ENCODE peak calls at places on chromosome 20, in seven cellular contexts. Q is HCT116, G is NB4, Z is endothelial cell of umbilical vein, R is lower leg skin, L is K562, D is body of pancreas. Y is an unnamed sample.
A peak's percentile ranks its signal among the peaks of the same experiment; 100 is the strongest.

GRCh38 chr20:63273635-63274380 is 1.2 kb downstream of the ARFGAP1 start:
- DNase-seq in G (peak; percentile 55), Q (no peak), Z (peak; percentile 29), L (peak; percentile 64), R (no peak), D (no peak), Y (peak; percentile 53)

GRCh38 chr20:62500237-62500864 is 24.6 kb upstream of the GATA5 start:
- DNase-seq in D (peak; percentile 71), R (peak; percentile 57), Z (peak; percentile 42), Q (peak; percentile 21), L (peak; percentile 83), G (peak; percentile 79), Y (peak; percentile 82)

GRCh38 chr20:59019217-59019616 is at the start of gene TUBB1:
- DNase-seq in G (no peak), L (peak; percentile 75), Q (no peak), D (no peak), R (no peak), Z (no peak), Y (peak; percentile 90)

GRCh38 chr20:24892522-24892921 is 56.5 kb upstream of the CST7 start:
- DNase-seq in Z (no peak), R (no peak), Q (no peak), G (no peak), L (no peak), D (no peak), Y (no peak)

GRCh38 chr20:31845300-31845863 is at the start of gene FOXS1:
- DNase-seq in Q (no peak), G (no peak), D (no peak), L (no peak), R (no peak), Z (peak; percentile 17), Y (no peak)

GRCh38 chr20:64076061-64076997 is 3.0 kb downstream of the RGS19 start:
- DNase-seq in Z (no peak), G (no peak), D (no peak), R (no peak), Q (no peak), L (no peak), Y (no peak)

GRCh38 chr20:3123542-3123941 is 36.1 kb downstream of the FASTKD5 start:
- DNase-seq in L (no peak), Z (no peak), R (no peak), Q (no peak), D (no peak), G (no peak), Y (no peak)

GRCh38 chr20:56308036-56308435 is 50.7 kb upstream of the FAM210B start:
- DNase-seq in L (no peak), D (no peak), Z (no peak), Q (no peak), G (no peak), R (no peak), Y (no peak)

GRCh38 chr20:24382775-24383174 is 86.7 kb upstream of the SYNDIG1 start:
- DNase-seq in G (no peak), D (no peak), R (no peak), Q (no peak), L (no peak), Z (no peak), Y (no peak)

GRCh38 chr20:41837669-41838224 is 219.6 kb upstream of the CHD6 start:
- DNase-seq in G (no peak), Z (no peak), L (no peak), R (no peak), D (no peak), Q (no peak), Y (no peak)

GRCh38 chr20:47854687-47855212 is 69.5 kb upstream of the SULF2 start:
- DNase-seq in G (peak; percentile 71), Z (peak; percentile 64), L (peak; percentile 43), D (no peak), R (no peak), Q (peak; percentile 58), Y (peak; percentile 44)

GRCh38 chr20:63974402-63975200 is 4.8 kb downstream of the SAMD10 start:
- DNase-seq in D (no peak), Z (no peak), Q (no peak), G (no peak), R (no peak), L (no peak), Y (no peak)

GRCh38 chr20:33108641-33109040 is 29.2 kb downstream of the BPIFB4 start:
- DNase-seq in L (no peak), G (no peak), Q (no peak), R (no peak), Z (no peak), D (no peak), Y (no peak)

GRCh38 chr20:46954490-46955038 is 59.9 kb downstream of the EYA2 start:
- DNase-seq in L (no peak), Z (no peak), D (no peak), R (no peak), G (peak; percentile 35), Q (no peak), Y (no peak)

GRCh38 chr20:64115171-64115911 is 8.0 kb upstream of the NPBWR2 start:
- DNase-seq in G (no peak), Q (no peak), R (no peak), Z (no peak), L (no peak), D (no peak), Y (no peak)

GRCh38 chr20:32674362-32674789 is 635 bp upstream of the C20orf203 start:
- DNase-seq in R (no peak), G (peak; percentile 92), D (peak; percentile 37), L (peak; percentile 83), Z (peak; percentile 69), Q (peak; percentile 40), Y (peak; percentile 75)

GRCh38 chr20:22379472-22379871 is 204.9 kb downstream of the FOXA2 start:
- DNase-seq in R (no peak), G (peak; percentile 7), L (peak; percentile 13), D (no peak), Z (no peak), Q (peak; percentile 77), Y (no peak)

GRCh38 chr20:32763202-32763999 is 1.2 kb downstream of the DNMT3B start:
- DNase-seq in R (no peak), Q (no peak), Z (no peak), D (peak; percentile 28), L (peak; percentile 55), G (peak; percentile 38), Y (peak; percentile 23)

GRCh38 chr20:1427457-1428054 is 34.7 kb upstream of the FKBP1A start:
- DNase-seq in D (no peak), R (no peak), Q (no peak), G (peak; percentile 31), L (no peak), Z (peak; percentile 17), Y (no peak)

GRCh38 chr20:396619-397431 is 11.3 kb upstream of the RBCK1 start:
- DNase-seq in Z (no peak), Q (no peak), G (no peak), D (no peak), R (no peak), L (no peak), Y (no peak)

GRCh38 chr20:59811681-59812171 is 121.7 kb downstream of the SYCP2 start:
- DNase-seq in L (no peak), Q (no peak), Z (no peak), D (no peak), G (no peak), R (peak; percentile 10), Y (no peak)

GRCh38 chr20:17646901-17647301 is 35.1 kb downstream of the RRBP1 start:
- DNase-seq in D (no peak), Z (no peak), G (no peak), Q (no peak), L (no peak), R (no peak), Y (no peak)

GRCh38 chr20:3749689-3750639 is 17.5 kb downstream of the HSPA12B start:
- DNase-seq in G (peak; percentile 40), R (no peak), D (no peak), Z (no peak), Q (no peak), L (peak; percentile 65), Y (peak; percentile 61)

GRCh38 chr20:40982415-40983145 is 46.0 kb upstream of the TOP1 start:
- DNase-seq in G (no peak), Q (no peak), Z (no peak), R (no peak), L (no peak), D (no peak), Y (no peak)

GRCh38 chr20:63499333-63499969 is 568 bp upstream of the EEF1A2 start:
- DNase-seq in L (no peak), R (no peak), G (no peak), Q (no peak), Z (no peak), D (no peak), Y (no peak)

GRCh38 chr20:52083627-52084232 is 107.8 kb downstream of the ZFP64 start:
- DNase-seq in G (peak; percentile 73), R (peak; percentile 40), Q (peak; percentile 54), L (peak; percentile 51), D (peak; percentile 56), Z (peak; percentile 75), Y (peak; percentile 66)
- TF ChIP-seq POLR2A in G (no peak), R (no peak), Q (no peak), L (no peak), D (no peak), Z (no peak), Y (no peak)

DNA sequence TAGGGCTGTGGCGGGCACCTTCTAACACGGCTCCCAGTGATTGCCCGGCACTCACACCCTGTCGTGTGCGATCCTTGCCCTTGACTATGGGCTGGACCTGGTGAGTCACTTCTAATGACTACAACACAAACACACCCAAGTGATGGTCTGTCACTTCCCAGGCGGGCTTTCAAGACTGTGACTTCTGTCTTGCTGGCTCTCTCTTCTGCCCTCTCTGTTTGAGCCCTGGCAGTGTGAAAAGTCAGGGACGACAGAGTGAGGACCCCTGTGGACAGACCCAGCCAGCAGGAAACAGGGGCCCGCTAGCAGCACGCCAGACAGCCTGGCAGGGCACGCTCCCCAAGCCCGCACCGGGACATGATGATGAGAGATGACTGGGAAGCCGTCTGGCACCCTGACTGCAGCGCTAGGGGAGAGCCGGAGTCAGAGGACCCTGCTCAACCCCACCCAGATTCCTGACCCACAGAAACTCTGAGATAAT is 43.0 kb downstream of the KIF16B start:
- DNase-seq in R (no peak), G (no peak), Q (peak; percentile 83), L (no peak), D (no peak), Z (no peak), Y (no peak)
- TF ChIP-seq POLR2A in R (no peak), G (no peak), Q (no peak), L (no peak), D (no peak), Z (no peak), Y (no peak)

GRCh38 chr20:38209054-38209675 is 44.1 kb upstream of the TGM2 start:
- DNase-seq in D (no peak), Z (no peak), Q (no peak), R (no peak), L (no peak), G (no peak), Y (no peak)
- TF ChIP-seq POLR2A in D (no peak), Z (no peak), Q (no peak), R (no peak), L (no peak), G (no peak), Y (no peak)

GRCh38 chr20:50146732-50147662 is 6.5 kb downstream of the PEDS1 start:
- DNase-seq in D (peak; percentile 45), R (peak; percentile 81), G (peak; percentile 87), L (peak; percentile 62), Z (peak; percentile 84), Q (no peak), Y (peak; percentile 75)
- TF ChIP-seq POLR2A in D (no peak), R (no peak), G (peak; percentile 64), L (peak; percentile 51), Z (peak; percentile 83), Q (no peak), Y (peak; percentile 73)

GRCh38 chr20:11324990-11325389 is 592.7 kb upstream of the BTBD3 start:
- DNase-seq in Z (no peak), Q (no peak), D (no peak), L (no peak), G (no peak), R (no peak), Y (no peak)
- TF ChIP-seq POLR2A in Z (no peak), Q (no peak), D (no peak), L (no peak), G (no peak), R (no peak), Y (no peak)

GRCh38 chr20:35318502-35319157 is 26.4 kb upstream of the FAM83C start:
- DNase-seq in D (peak; percentile 73), Q (peak; percentile 89), L (no peak), Z (peak; percentile 74), R (peak; percentile 32), G (no peak), Y (no peak)
- TF ChIP-seq POLR2A in D (peak; percentile 53), Q (no peak), L (no peak), Z (no peak), R (no peak), G (no peak), Y (no peak)

Y was measured in erythroblast.